ENCODE peak calls at places on chromosomes 6 and 20, in five cellular contexts. D, A, N, S and U are unnamed samples.

GRCh38 chr20:50449789-50450492 is 60.2 kb upstream of the PTPN1 start:
- DNase-seq in D (no peak), A (no peak), N (no peak), S (no peak), U (no peak)

GRCh38 chr6:131976545-131977061 is 25.4 kb upstream of the CCN2 start:
- DNase-seq in D (no peak), A (no peak), N (peak; percentile 88), S (no peak), U (no peak)

GRCh38 chr20:40687384-40688128 is 1.5 kb downstream of the MAFB start:
- DNase-seq in D (peak; percentile 75), A (peak; percentile 83), N (peak; percentile 48), S (no peak), U (no peak)

GRCh38 chr6:27251672-27252251 is 4.3 kb downstream of the PRSS16 start:
- DNase-seq in D (peak; percentile 95), A (peak; percentile 89), N (peak; percentile 52), S (peak; percentile 81), U (peak; percentile 78)

GRCh38 chr20:44836596-44837120 is 26.3 kb upstream of the RIMS4 start:
- DNase-seq in D (no peak), A (no peak), N (no peak), S (no peak), U (no peak)

GRCh38 chr6:32973144-32973854 is 4.9 kb downstream of the BRD2 start:
- DNase-seq in D (no peak), A (no peak), N (no peak), S (no peak), U (no peak)

GRCh38 chr6:83221886-83222479 is 28.8 kb downstream of the RWDD2A start:
- DNase-seq in D (no peak), A (no peak), N (peak; percentile 71), S (peak; percentile 16), U (peak; percentile 50)

GRCh38 chr20:62624325-62624690 is 18.0 kb upstream of the SLCO4A1 start:
- DNase-seq in D (peak; percentile 44), A (peak; percentile 93), N (no peak), S (no peak), U (no peak)

GRCh38 chr6:159898519-159898918 is 7.7 kb downstream of the MAS1 start:
- DNase-seq in D (no peak), A (no peak), N (no peak), S (no peak), U (no peak)

GRCh38 chr6:18053555-18054445 is 66.4 kb upstream of the KIF13A start:
- DNase-seq in D (no peak), A (no peak), N (no peak), S (no peak), U (no peak)

GRCh38 chr6:17093692-17094091 is 8.2 kb upstream of the STMND1 start:
- DNase-seq in D (no peak), A (no peak), N (no peak), S (no peak), U (no peak)

GRCh38 chr6:80733645-80734044 is 627.2 kb downstream of the BCKDHB start:
- DNase-seq in D (no peak), A (no peak), N (no peak), S (no peak), U (no peak)

GRCh38 chr6:109039795-109040194 is 54.9 kb downstream of the SESN1 start:
- DNase-seq in D (no peak), A (no peak), N (no peak), S (no peak), U (no peak)

GRCh38 chr6:91273729-91274128 is 686.9 kb upstream of the MAP3K7 start:
- DNase-seq in D (no peak), A (no peak), N (peak; percentile 5), S (no peak), U (no peak)

GRCh38 chr20:35592339-35592960 is 23.2 kb upstream of the SPAG4 start:
- DNase-seq in D (no peak), A (no peak), N (no peak), S (no peak), U (peak; percentile 58)

GRCh38 chr20:62195736-62196135 is 12.9 kb downstream of the MTG2 start:
- DNase-seq in D (no peak), A (peak; percentile 31), N (no peak), S (no peak), U (no peak)

GRCh38 chr6:85126448-85127178 is 323.3 kb upstream of the NT5E start:
- DNase-seq in D (peak; percentile 14), A (peak; percentile 76), N (peak; percentile 65), S (no peak), U (peak; percentile 26)

GRCh38 chr20:20824924-20825584 is 112.6 kb upstream of the RALGAPA2 start:
- DNase-seq in D (peak; percentile 57), A (peak; percentile 86), N (peak; percentile 48), S (peak; percentile 8), U (peak; percentile 37)

GRCh38 chr6:19822134-19822533 is 15.0 kb upstream of the ID4 start:
- DNase-seq in D (no peak), A (no peak), N (no peak), S (no peak), U (no peak)

GRCh38 chr6:118317581-118318563 is 230.2 kb upstream of the PLN start:
- DNase-seq in D (no peak), A (no peak), N (peak; percentile 4), S (no peak), U (no peak)

GRCh38 chr6:130473886-130474285 is 108.1 kb downstream of the TMEM200A start:
- DNase-seq in D (no peak), A (no peak), N (no peak), S (no peak), U (no peak)

GRCh38 chr6:55868910-55869479 is 6.4 kb downstream of the BMP5 start:
- DNase-seq in D (no peak), A (no peak), N (no peak), S (peak; percentile 22), U (no peak)

GRCh38 chr6:71375676-71376075 is 87.1 kb downstream of the OGFRL1 start:
- DNase-seq in D (no peak), A (no peak), N (peak; percentile 26), S (no peak), U (no peak)

GRCh38 chr6:121823437-121823851 is 388.0 kb downstream of the GJA1 start:
- DNase-seq in D (no peak), A (no peak), N (peak; percentile 65), S (no peak), U (no peak)

GRCh38 chr6:45378324-45378926 is 691 bp upstream of the SUPT3H start:
- DNase-seq in D (no peak), A (peak; percentile 85), N (no peak), S (no peak), U (no peak)

GRCh38 chr6:35052694-35053565 is 88.2 kb downstream of the TCP11 start:
- DNase-seq in D (no peak), A (no peak), N (peak; percentile 36), S (no peak), U (no peak)

GRCh38 chr6:127972815-127973214 is 72.0 kb upstream of the THEMIS start:
- DNase-seq in D (no peak), A (no peak), N (no peak), S (no peak), U (no peak)

GRCh38 chr6:69179681-69180080 is 544.6 kb downstream of the ADGRB3 start:
- DNase-seq in D (no peak), A (no peak), N (no peak), S (no peak), U (peak; percentile 5)

GRCh38 chr6:44737829-44738528 is 350.5 kb downstream of the CDC5L start:
- DNase-seq in D (no peak), A (no peak), N (no peak), S (no peak), U (no peak)

GRCh38 chr20:46342451-46343357 is 34.4 kb upstream of the CDH22 start:
- DNase-seq in D (no peak), A (no peak), N (no peak), S (no peak), U (no peak)

GRCh38 chr6:28402197-28402596 is 2.6 kb upstream of the ZSCAN12 start:
- DNase-seq in D (no peak), A (no peak), N (no peak), S (no peak), U (peak; percentile 11)

GRCh38 chr6:3638662-3639061 is 112.9 kb downstream of the PXDC1 start:
- DNase-seq in D (no peak), A (no peak), N (no peak), S (no peak), U (no peak)

GRCh38 chr6:3644613-3645012 is 106.9 kb downstream of the PXDC1 start:
- DNase-seq in D (no peak), A (no peak), N (no peak), S (no peak), U (no peak)

GRCh38 chr6:3635482-3635881 is 116.0 kb downstream of the PXDC1 start:
- DNase-seq in D (no peak), A (no peak), N (no peak), S (no peak), U (no peak)

GRCh38 chr6:3643921-3644320 is 107.6 kb downstream of the PXDC1 start:
- DNase-seq in D (no peak), A (no peak), N (no peak), S (no peak), U (no peak)

GRCh38 chr6:3640868-3641267 is 110.6 kb downstream of the PXDC1 start:
- DNase-seq in D (no peak), A (no peak), N (no peak), S (no peak), U (no peak)
- H3K4me3 ChIP-seq in D (no peak overlapping the region), A (no peak overlapping the region), N (no peak overlapping the region), S (no peak overlapping the region), U (no peak overlapping the region)

GRCh38 chr6:41682966-41683459 is 44.7 kb downstream of the MDFI start:
- DNase-seq in D (no peak), A (no peak), N (peak; percentile 16), S (no peak), U (no peak)
- H3K4me3 ChIP-seq in D (no peak overlapping the region), A (peak overlapping the region; percentile 39), N (peak overlapping the region; percentile 26), S (no peak overlapping the region), U (no peak overlapping the region)

GRCh38 chr20:13025181-13025580 is 16.4 kb downstream of the SPTLC3 start:
- DNase-seq in D (no peak), A (no peak), N (no peak), S (no peak), U (no peak)

GRCh38 chr20:13022401-13023170 is 13.8 kb downstream of the SPTLC3 start:
- DNase-seq in D (no peak), A (no peak), N (peak; percentile 51), S (no peak), U (no peak)

GRCh38 chr20:13028001-13028400 is 19.2 kb downstream of the SPTLC3 start:
- DNase-seq in D (no peak), A (no peak), N (peak; percentile 45), S (no peak), U (no peak)

GRCh38 chr20:13021205-13021970 is 12.6 kb downstream of the SPTLC3 start:
- DNase-seq in D (no peak), A (no peak), N (no peak), S (no peak), U (no peak)

DNA sequence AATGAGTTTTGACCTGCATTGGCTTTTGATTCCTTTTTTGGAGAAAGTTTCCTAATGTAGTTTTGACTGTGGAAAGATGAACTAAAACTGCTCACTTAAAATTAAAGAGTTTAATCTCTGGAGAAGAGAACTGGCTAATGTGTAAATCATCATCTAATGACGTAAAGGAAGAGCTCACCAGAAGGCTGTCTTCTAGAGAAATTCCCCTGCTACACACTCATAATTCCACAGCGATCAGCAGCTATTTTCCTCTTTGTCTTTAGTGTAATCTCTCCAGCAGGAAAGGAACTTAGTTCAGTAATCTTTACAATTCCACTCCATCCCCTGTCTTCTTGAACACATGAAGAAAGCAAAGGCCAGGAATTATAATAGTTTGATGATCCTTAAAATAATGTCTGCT is 15.8 kb downstream of the SPTLC3 start:
- DNase-seq in D (no peak), A (no peak), N (peak; percentile 39), S (no peak), U (no peak)
- H3K4me3 ChIP-seq in D (no peak overlapping the region), A (no peak overlapping the region), N (no peak overlapping the region), S (no peak overlapping the region), U (no peak overlapping the region)

GRCh38 chr20:3812259-3812681 is 8.1 kb upstream of the AP5S1 start:
- DNase-seq in D (no peak), A (peak; percentile 72), N (no peak), S (no peak), U (no peak)
- H3K4me3 ChIP-seq in D (no peak overlapping the region), A (no peak overlapping the region), N (no peak overlapping the region), S (no peak overlapping the region), U (peak overlapping the region; percentile 36)